ENCODE peak calls at places on chromosomes 16 and 17, in ten cellular contexts. One of them, this sample, is unnamed.

GRCh38 chr17:41382396-41382795 is 290 bp upstream of the KRT34 start:
- DNase-seq in cardiac fibroblast: peak
- DNase-seq in fibroblast of mammary gland: peak
- DNase-seq in A673: no peak
- DNase-seq in psoas muscle: no peak
- DNase-seq in cardiac muscle cell: no peak
- DNase-seq in GM20000: no peak
- DNase-seq in A549: no peak
- DNase-seq in ovary: no peak
- DNase-seq in Caco-2: no peak
- DNase-seq in this sample: no peak

GRCh38 chr17:9959377-9959981 is 54.4 kb upstream of the RCVRN start:
- DNase-seq in cardiac fibroblast: peak
- DNase-seq in fibroblast of mammary gland: peak
- DNase-seq in A673: peak
- DNase-seq in psoas muscle: peak
- DNase-seq in cardiac muscle cell: peak
- DNase-seq in GM20000: peak
- DNase-seq in A549: peak
- DNase-seq in ovary: peak
- DNase-seq in Caco-2: no peak
- DNase-seq in this sample: peak

GRCh38 chr17:69609495-69610315 is 195.2 kb downstream of the MAP2K6 start:
- DNase-seq in cardiac fibroblast: peak
- DNase-seq in fibroblast of mammary gland: peak
- DNase-seq in A673: peak
- DNase-seq in psoas muscle: no peak
- DNase-seq in cardiac muscle cell: peak
- DNase-seq in GM20000: no peak
- DNase-seq in A549: peak
- DNase-seq in ovary: no peak
- DNase-seq in Caco-2: no peak
- DNase-seq in this sample: no peak

GRCh38 chr16:88442811-88443576 is 10.1 kb upstream of the ZFPM1 start:
- DNase-seq in cardiac fibroblast: peak
- DNase-seq in fibroblast of mammary gland: peak
- DNase-seq in A673: peak
- DNase-seq in psoas muscle: peak
- DNase-seq in cardiac muscle cell: peak
- DNase-seq in GM20000: peak
- DNase-seq in A549: peak
- DNase-seq in ovary: peak
- DNase-seq in Caco-2: peak
- DNase-seq in this sample: peak

GRCh38 chr16:72946474-72947194 is 101.3 kb downstream of the ZFHX3 start:
- DNase-seq in cardiac fibroblast: peak
- DNase-seq in fibroblast of mammary gland: peak
- DNase-seq in A673: no peak
- DNase-seq in psoas muscle: no peak
- DNase-seq in cardiac muscle cell: no peak
- DNase-seq in GM20000: no peak
- DNase-seq in A549: no peak
- DNase-seq in ovary: no peak
- DNase-seq in Caco-2: no peak
- DNase-seq in this sample: no peak

GRCh38 chr17:67109111-67109510 is 64.8 kb downstream of the CACNG1 start:
- DNase-seq in cardiac fibroblast: no peak
- DNase-seq in fibroblast of mammary gland: no peak
- DNase-seq in A673: no peak
- DNase-seq in psoas muscle: no peak
- DNase-seq in cardiac muscle cell: no peak
- DNase-seq in GM20000: no peak
- DNase-seq in A549: no peak
- DNase-seq in ovary: no peak
- DNase-seq in Caco-2: no peak
- DNase-seq in this sample: no peak

GRCh38 chr16:70689970-70690905 is 4.4 kb upstream of the MTSS2 start:
- DNase-seq in cardiac fibroblast: no peak
- DNase-seq in fibroblast of mammary gland: no peak
- DNase-seq in A673: no peak
- DNase-seq in psoas muscle: peak
- DNase-seq in cardiac muscle cell: no peak
- DNase-seq in GM20000: no peak
- DNase-seq in A549: no peak
- DNase-seq in ovary: peak
- DNase-seq in Caco-2: no peak
- DNase-seq in this sample: no peak

GRCh38 chr16:6317924-6318323 is 1014.7 kb upstream of the RBFOX1 start:
- DNase-seq in cardiac fibroblast: no peak
- DNase-seq in fibroblast of mammary gland: no peak
- DNase-seq in A673: no peak
- DNase-seq in psoas muscle: no peak
- DNase-seq in cardiac muscle cell: no peak
- DNase-seq in GM20000: no peak
- DNase-seq in A549: no peak
- DNase-seq in ovary: no peak
- DNase-seq in Caco-2: no peak
- DNase-seq in this sample: no peak

GRCh38 chr17:5915337-5915736 is 154.8 kb upstream of the WSCD1 start:
- DNase-seq in cardiac fibroblast: no peak
- DNase-seq in fibroblast of mammary gland: no peak
- DNase-seq in A673: no peak
- DNase-seq in psoas muscle: no peak
- DNase-seq in cardiac muscle cell: no peak
- DNase-seq in GM20000: no peak
- DNase-seq in A549: no peak
- DNase-seq in ovary: no peak
- DNase-seq in Caco-2: no peak
- DNase-seq in this sample: no peak

GRCh38 chr17:33564146-33564545 is 271.1 kb upstream of the ASIC2 start:
- DNase-seq in cardiac fibroblast: no peak
- DNase-seq in fibroblast of mammary gland: no peak
- DNase-seq in A673: no peak
- DNase-seq in psoas muscle: no peak
- DNase-seq in cardiac muscle cell: no peak
- DNase-seq in GM20000: no peak
- DNase-seq in A549: no peak
- DNase-seq in ovary: no peak
- DNase-seq in Caco-2: no peak
- DNase-seq in this sample: no peak

GRCh38 chr17:28008526-28008925 is 34.0 kb upstream of the NLK start:
- DNase-seq in cardiac fibroblast: peak
- DNase-seq in fibroblast of mammary gland: peak
- DNase-seq in A673: peak
- DNase-seq in psoas muscle: no peak
- DNase-seq in cardiac muscle cell: peak
- DNase-seq in GM20000: no peak
- DNase-seq in A549: peak
- DNase-seq in ovary: no peak
- DNase-seq in Caco-2: peak
- DNase-seq in this sample: peak

GRCh38 chr17:18156171-18156975 is 27.3 kb upstream of the ALKBH5 start:
- DNase-seq in cardiac fibroblast: no peak
- DNase-seq in fibroblast of mammary gland: peak
- DNase-seq in A673: no peak
- DNase-seq in psoas muscle: no peak
- DNase-seq in cardiac muscle cell: no peak
- DNase-seq in GM20000: no peak
- DNase-seq in A549: peak
- DNase-seq in ovary: no peak
- DNase-seq in Caco-2: no peak
- DNase-seq in this sample: no peak
- TF ChIP-seq CTCF in cardiac fibroblast: no peak
- TF ChIP-seq CTCF in fibroblast of mammary gland: no peak
- TF ChIP-seq CTCF in A673: no peak
- TF ChIP-seq CTCF in psoas muscle: no peak
- TF ChIP-seq CTCF in cardiac muscle cell: no peak
- TF ChIP-seq CTCF in GM20000: no peak
- TF ChIP-seq CTCF in A549: no peak
- TF ChIP-seq CTCF in ovary: no peak
- TF ChIP-seq CTCF in Caco-2: no peak
- TF ChIP-seq CTCF in this sample: no peak

DNA sequence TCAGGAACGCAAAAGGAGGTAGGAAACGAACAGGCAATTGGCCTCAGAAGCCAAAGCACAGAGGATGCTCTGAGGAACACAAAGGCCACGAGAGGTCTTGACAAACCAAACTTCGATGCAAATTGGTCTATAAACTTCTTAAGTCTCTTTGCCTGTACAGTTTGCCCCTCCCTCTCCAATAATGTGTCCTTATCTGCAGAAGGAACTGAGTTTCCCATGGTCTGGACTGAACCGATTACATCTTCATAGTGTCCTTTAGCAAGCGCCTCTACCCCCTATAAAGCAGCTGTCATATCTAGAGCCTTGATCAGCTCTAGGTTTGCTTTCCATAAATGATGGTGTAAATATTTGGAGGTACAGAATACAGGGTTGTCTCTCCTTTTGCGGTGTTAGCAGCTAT is 3.1 kb upstream of the CDRT4 start:
- DNase-seq in cardiac fibroblast: no peak
- DNase-seq in fibroblast of mammary gland: no peak
- DNase-seq in A673: no peak
- DNase-seq in psoas muscle: no peak
- DNase-seq in cardiac muscle cell: no peak
- DNase-seq in GM20000: no peak
- DNase-seq in A549: no peak
- DNase-seq in ovary: no peak
- DNase-seq in Caco-2: no peak
- DNase-seq in this sample: no peak
- TF ChIP-seq CTCF in cardiac fibroblast: no peak
- TF ChIP-seq CTCF in fibroblast of mammary gland: no peak
- TF ChIP-seq CTCF in A673: no peak
- TF ChIP-seq CTCF in psoas muscle: no peak
- TF ChIP-seq CTCF in cardiac muscle cell: no peak
- TF ChIP-seq CTCF in GM20000: no peak
- TF ChIP-seq CTCF in A549: no peak
- TF ChIP-seq CTCF in ovary: no peak
- TF ChIP-seq CTCF in Caco-2: no peak
- TF ChIP-seq CTCF in this sample: no peak

DNA sequence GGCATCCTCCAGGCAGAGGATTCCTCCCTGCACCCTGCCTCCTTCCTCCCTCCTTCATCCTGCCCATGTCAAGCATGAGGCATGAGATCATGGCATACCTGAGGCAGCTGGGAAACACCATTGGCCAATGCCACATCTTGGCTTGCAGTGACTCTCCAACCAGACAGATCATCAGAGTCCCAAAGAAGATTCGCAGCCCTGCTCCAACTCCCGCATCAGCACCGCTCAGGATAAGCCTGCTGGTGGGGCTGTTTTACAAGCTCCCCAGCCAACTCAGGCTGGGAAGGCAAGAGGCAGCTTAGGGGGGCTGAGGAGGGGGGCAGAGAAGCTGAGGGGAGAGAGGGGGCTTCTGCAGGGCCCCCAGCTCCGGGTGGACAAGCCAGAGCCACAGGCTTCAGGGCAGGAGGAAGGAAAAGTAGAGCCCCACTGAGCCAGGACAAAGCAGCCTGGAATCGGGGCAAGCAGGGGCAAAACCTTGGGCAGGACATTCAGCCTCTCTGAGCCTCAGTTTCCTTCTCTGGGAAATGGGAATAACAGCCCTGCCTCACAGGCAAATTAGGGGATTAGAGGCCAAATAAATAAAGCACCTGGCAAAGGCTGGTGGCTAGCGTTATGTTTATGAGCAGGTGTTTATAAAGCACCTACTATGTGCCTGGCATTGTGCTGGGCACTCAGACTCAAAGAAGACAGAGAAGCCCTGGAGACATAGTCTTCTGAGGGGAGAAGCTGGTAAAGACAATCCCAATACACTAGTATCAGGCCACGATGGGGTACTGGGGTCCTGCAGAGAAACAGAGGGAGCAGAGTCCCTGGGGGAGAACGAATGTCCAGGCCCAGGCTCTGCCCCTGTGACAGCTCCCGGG is 88.1 kb downstream of the GOSR1 start:
- DNase-seq in cardiac fibroblast: no peak
- DNase-seq in fibroblast of mammary gland: no peak
- DNase-seq in A673: peak
- DNase-seq in psoas muscle: no peak
- DNase-seq in cardiac muscle cell: no peak
- DNase-seq in GM20000: no peak
- DNase-seq in A549: peak
- DNase-seq in ovary: no peak
- DNase-seq in Caco-2: no peak
- DNase-seq in this sample: no peak
- TF ChIP-seq CTCF in cardiac fibroblast: no peak
- TF ChIP-seq CTCF in fibroblast of mammary gland: no peak
- TF ChIP-seq CTCF in A673: peak
- TF ChIP-seq CTCF in psoas muscle: no peak
- TF ChIP-seq CTCF in cardiac muscle cell: no peak
- TF ChIP-seq CTCF in GM20000: no peak
- TF ChIP-seq CTCF in A549: no peak
- TF ChIP-seq CTCF in ovary: no peak
- TF ChIP-seq CTCF in Caco-2: no peak
- TF ChIP-seq CTCF in this sample: no peak

DNA sequence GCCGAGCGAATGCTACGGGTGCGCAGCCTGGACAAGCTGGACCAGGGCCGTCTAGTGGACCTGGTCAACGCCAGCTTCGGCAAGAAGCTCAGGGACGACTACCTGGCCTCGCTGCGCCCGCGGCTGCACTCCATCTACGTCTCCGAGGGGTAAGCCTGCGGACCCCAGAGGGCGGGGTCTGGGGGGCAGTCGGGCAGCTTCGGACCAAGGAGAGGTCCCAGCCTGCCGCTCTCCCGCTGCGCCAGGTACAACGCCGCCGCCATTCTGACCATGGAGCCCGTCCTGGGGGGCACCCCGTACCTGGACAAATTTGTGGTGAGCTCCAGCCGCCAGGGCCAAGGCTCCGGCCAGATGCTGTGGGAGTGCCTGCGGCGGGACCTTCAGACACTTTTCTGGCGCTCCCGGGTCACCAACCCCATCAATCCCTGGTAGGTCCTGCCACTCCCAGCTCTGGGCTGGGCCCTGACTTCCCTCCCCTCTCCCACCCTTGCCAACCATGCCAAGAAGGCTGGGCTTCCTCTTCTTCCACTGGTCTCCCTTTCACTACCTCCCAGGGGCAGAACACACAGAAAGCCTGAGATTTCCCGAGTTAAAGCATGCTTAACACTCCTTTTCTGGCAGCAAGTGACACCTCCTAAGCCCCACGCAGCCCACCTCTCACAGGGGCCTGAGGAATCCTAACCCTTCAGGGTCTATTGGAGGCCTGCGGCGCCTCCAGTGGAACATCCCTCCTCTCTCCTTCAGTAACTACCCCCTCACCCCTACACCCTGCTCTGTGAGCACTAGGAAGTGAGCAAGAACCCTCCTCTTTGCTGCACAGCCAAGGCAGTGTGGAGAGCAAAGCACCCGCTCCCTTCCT is 3.2 kb downstream of the NAGS start:
- DNase-seq in cardiac fibroblast: no peak
- DNase-seq in fibroblast of mammary gland: no peak
- DNase-seq in A673: no peak
- DNase-seq in psoas muscle: no peak
- DNase-seq in cardiac muscle cell: no peak
- DNase-seq in GM20000: no peak
- DNase-seq in A549: no peak
- DNase-seq in ovary: no peak
- DNase-seq in Caco-2: no peak
- DNase-seq in this sample: no peak
- TF ChIP-seq CTCF in cardiac fibroblast: no peak
- TF ChIP-seq CTCF in fibroblast of mammary gland: no peak
- TF ChIP-seq CTCF in A673: no peak
- TF ChIP-seq CTCF in psoas muscle: no peak
- TF ChIP-seq CTCF in cardiac muscle cell: no peak
- TF ChIP-seq CTCF in GM20000: no peak
- TF ChIP-seq CTCF in A549: no peak
- TF ChIP-seq CTCF in ovary: peak
- TF ChIP-seq CTCF in Caco-2: no peak
- TF ChIP-seq CTCF in this sample: no peak

GRCh38 chr16:79156761-79157160 is 443.8 kb downstream of the MAF start:
- DNase-seq in cardiac fibroblast: no peak
- DNase-seq in fibroblast of mammary gland: no peak
- DNase-seq in A673: no peak
- DNase-seq in psoas muscle: no peak
- DNase-seq in cardiac muscle cell: no peak
- DNase-seq in GM20000: no peak
- DNase-seq in A549: no peak
- DNase-seq in ovary: no peak
- DNase-seq in Caco-2: no peak
- DNase-seq in this sample: no peak
- TF ChIP-seq CTCF in cardiac fibroblast: no peak
- TF ChIP-seq CTCF in fibroblast of mammary gland: no peak
- TF ChIP-seq CTCF in A673: no peak
- TF ChIP-seq CTCF in psoas muscle: no peak
- TF ChIP-seq CTCF in cardiac muscle cell: no peak
- TF ChIP-seq CTCF in GM20000: no peak
- TF ChIP-seq CTCF in A549: no peak
- TF ChIP-seq CTCF in ovary: no peak
- TF ChIP-seq CTCF in Caco-2: no peak
- TF ChIP-seq CTCF in this sample: no peak